ENCODE peak calls at places on chromosomes 16 and 17, in five cellular contexts. E is kidney epithelial cell, C is GM12864, T is OCI-LY7, G is dorsolateral prefrontal cortex. M is an unnamed sample.

GRCh38 chr16:54277845-54278703 is 8.5 kb downstream of the IRX3 start:
- DNase-seq in G (no peak), E (no peak), T (no peak), C (no peak), M (no peak)

GRCh38 chr16:31064882-31065461 is 9.1 kb downstream of the ZNF668 start:
- DNase-seq in E (no peak), T (no peak), G (no peak), C (no peak), M (no peak)

GRCh38 chr17:27760069-27760885 is 40.1 kb downstream of the NOS2 start:
- DNase-seq in T (peak), E (no peak), G (peak), C (no peak), M (peak)

GRCh38 chr16:56988948-56989945 is at the start of gene NLRC5:
- DNase-seq in E (no peak), C (no peak), T (peak), G (peak), M (peak)

GRCh38 chr17:47254403-47254943 is 846 bp downstream of the ITGB3 start:
- DNase-seq in C (no peak), E (no peak), G (no peak), T (no peak), M (no peak)

GRCh38 chr17:13253746-13254410 is 236.1 kb upstream of the ELAC2 start:
- DNase-seq in T (no peak), E (no peak), G (no peak), C (no peak), M (no peak)

GRCh38 chr16:86354641-86355040 is 155.7 kb upstream of the FOXF1 start:
- DNase-seq in G (no peak), C (no peak), E (no peak), T (no peak), M (no peak)

GRCh38 chr16:22373662-22374310 is 633 bp downstream of the CDR2 start:
- DNase-seq in G (no peak), C (no peak), E (no peak), T (peak), M (peak)

GRCh38 chr16:30972872-30973271 is 12.1 kb upstream of the HSD3B7 start:
- DNase-seq in C (no peak), G (no peak), E (no peak), T (no peak), M (no peak)

GRCh38 chr17:47733047-47733413 is at the start of gene TBX21:
- DNase-seq in C (peak), G (peak), T (peak), E (no peak), M (peak)

GRCh38 chr16:49608801-49609200 is 235.2 kb downstream of the C16orf78 start:
- DNase-seq in T (peak), G (no peak), E (no peak), C (no peak), M (no peak)
- TF ChIP-seq CTCF in T (peak), G (no peak), E (peak), C (peak), M (no peak)

DNA sequence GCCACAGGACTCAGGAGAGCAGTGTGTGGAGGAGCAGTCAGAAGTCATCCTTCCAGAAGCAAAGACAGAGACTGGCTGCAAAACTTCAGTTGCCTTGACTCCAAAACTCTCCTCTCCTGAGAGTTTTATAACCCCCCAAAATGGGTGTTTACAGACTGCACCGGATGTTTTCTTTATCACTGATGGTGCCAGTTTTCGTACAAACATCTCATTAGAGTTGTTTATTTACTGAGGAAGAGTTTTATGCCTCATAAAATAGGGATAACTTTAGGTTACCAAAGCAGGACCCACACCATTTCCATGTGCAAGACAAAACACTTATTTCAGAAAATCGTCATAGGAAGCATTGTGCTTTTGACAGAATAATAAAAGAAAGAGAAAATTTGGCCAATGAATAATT is at the start of gene KRT40:
- DNase-seq in E (no peak), G (no peak), C (no peak), T (no peak), M (no peak)
- H3K4me3 ChIP-seq in E (no peak), G (no peak), C (no peak), T (no peak), M (no peak)

GRCh38 chr17:44376124-44376523 is 12.5 kb upstream of the FAM171A2 start:
- DNase-seq in T (peak), E (no peak), G (no peak), C (no peak), M (no peak)
- TF ChIP-seq CTCF in T (peak), E (peak), G (no peak), C (peak), M (peak)

GRCh38 chr17:7833011-7833794 is 814 bp upstream of the KDM6B start:
- DNase-seq in G (no peak), C (no peak), T (no peak), E (no peak), M (no peak)
- H3K4me3 ChIP-seq in G (peak), C (peak), T (peak), E (no peak), M (peak)

GRCh38 chr16:87653234-87653633 is 50.9 kb downstream of the JPH3 start:
- DNase-seq in E (no peak), T (peak), C (no peak), G (no peak), M (peak)
- TF ChIP-seq CTCF in E (peak), T (peak), C (peak), G (no peak), M (no peak)

GRCh38 chr16:25163683-25164082 is 52.1 kb downstream of the LCMT1 start:
- DNase-seq in T (no peak), G (no peak), C (no peak), E (no peak), M (no peak)

GRCh38 chr16:25161753-25162152 is 50.2 kb downstream of the LCMT1 start:
- DNase-seq in E (no peak), C (no peak), T (no peak), G (no peak), M (no peak)

GRCh38 chr16:25165284-25165683 is 51.5 kb upstream of the AQP8 start:
- DNase-seq in G (no peak), T (no peak), E (no peak), C (no peak), M (no peak)
- H3K4me3 ChIP-seq in G (no peak), T (no peak), E (no peak), C (no peak), M (no peak)